ENCODE peak calls at places on chromosomes 12 and 14, in six cellular contexts. One of them, this sample, is unnamed. For H3K9me3, the result is how much of the 10 kb centered on the place peaks cover.

GRCh38 chr12:125081427-125081826 is 16.2 kb downstream of the AACS start:
- DNase-seq in CD4-positive, CD25-positive, alpha-beta regulatory T cell: no peak
- DNase-seq in stomach: no peak
- DNase-seq in CD4-positive, alpha-beta T cell: no peak
- DNase-seq in SJSA1: no peak
- DNase-seq in mucosa of descending colon: no peak
- DNase-seq in this sample: no peak

GRCh38 chr12:78229491-78230209 is 399.0 kb downstream of the NAV3 start:
- DNase-seq in mucosa of descending colon: no peak
- DNase-seq in stomach: no peak
- DNase-seq in CD4-positive, alpha-beta T cell: no peak
- DNase-seq in CD4-positive, CD25-positive, alpha-beta regulatory T cell: no peak
- DNase-seq in SJSA1: peak
- DNase-seq in this sample: no peak

GRCh38 chr14:93751946-93752660 is 36.2 kb downstream of the PRIMA1 start:
- DNase-seq in SJSA1: no peak
- DNase-seq in CD4-positive, alpha-beta T cell: no peak
- DNase-seq in stomach: no peak
- DNase-seq in mucosa of descending colon: no peak
- DNase-seq in CD4-positive, CD25-positive, alpha-beta regulatory T cell: no peak
- DNase-seq in this sample: no peak

GRCh38 chr12:98154850-98155249 is 360.5 kb upstream of the TMPO start:
- DNase-seq in mucosa of descending colon: no peak
- DNase-seq in SJSA1: no peak
- DNase-seq in stomach: no peak
- DNase-seq in CD4-positive, alpha-beta T cell: no peak
- DNase-seq in CD4-positive, CD25-positive, alpha-beta regulatory T cell: no peak
- DNase-seq in this sample: no peak

GRCh38 chr12:111412007-111412829 is 6.5 kb downstream of the SH2B3 start:
- DNase-seq in SJSA1: no peak
- DNase-seq in CD4-positive, alpha-beta T cell: no peak
- DNase-seq in mucosa of descending colon: peak
- DNase-seq in stomach: no peak
- DNase-seq in CD4-positive, CD25-positive, alpha-beta regulatory T cell: no peak
- DNase-seq in this sample: no peak

GRCh38 chr14:103825103-103825502 is 22.3 kb downstream of the PPP1R13B start:
- DNase-seq in CD4-positive, CD25-positive, alpha-beta regulatory T cell: no peak
- DNase-seq in CD4-positive, alpha-beta T cell: no peak
- DNase-seq in mucosa of descending colon: no peak
- DNase-seq in stomach: no peak
- DNase-seq in SJSA1: no peak
- DNase-seq in this sample: no peak

GRCh38 chr14:59254146-59254910 is 65.9 kb downstream of the DAAM1 start:
- DNase-seq in mucosa of descending colon: no peak
- DNase-seq in CD4-positive, alpha-beta T cell: no peak
- DNase-seq in SJSA1: peak
- DNase-seq in stomach: peak
- DNase-seq in CD4-positive, CD25-positive, alpha-beta regulatory T cell: no peak
- DNase-seq in this sample: no peak

GRCh38 chr12:4108803-4109345 is 164.7 kb upstream of the CCND2 start:
- DNase-seq in mucosa of descending colon: no peak
- DNase-seq in CD4-positive, alpha-beta T cell: no peak
- DNase-seq in stomach: no peak
- DNase-seq in CD4-positive, CD25-positive, alpha-beta regulatory T cell: no peak
- DNase-seq in SJSA1: no peak
- DNase-seq in this sample: no peak

GRCh38 chr14:105493921-105494605 is 3.0 kb downstream of the TEDC1 start:
- DNase-seq in CD4-positive, CD25-positive, alpha-beta regulatory T cell: no peak
- DNase-seq in mucosa of descending colon: peak
- DNase-seq in SJSA1: no peak
- DNase-seq in CD4-positive, alpha-beta T cell: no peak
- DNase-seq in stomach: no peak
- DNase-seq in this sample: no peak

GRCh38 chr14:52000019-52000582 is 10.8 kb downstream of the RTRAF start:
- DNase-seq in CD4-positive, CD25-positive, alpha-beta regulatory T cell: no peak
- DNase-seq in stomach: no peak
- DNase-seq in SJSA1: no peak
- DNase-seq in mucosa of descending colon: no peak
- DNase-seq in CD4-positive, alpha-beta T cell: no peak
- DNase-seq in this sample: no peak

GRCh38 chr14:71286126-71286525 is 378.9 kb downstream of the PCNX1 start:
- DNase-seq in mucosa of descending colon: no peak
- DNase-seq in stomach: no peak
- DNase-seq in SJSA1: no peak
- DNase-seq in CD4-positive, CD25-positive, alpha-beta regulatory T cell: no peak
- DNase-seq in CD4-positive, alpha-beta T cell: no peak
- DNase-seq in this sample: no peak

GRCh38 chr12:12432373-12432772 is 75.5 kb downstream of the BORCS5 start:
- DNase-seq in CD4-positive, alpha-beta T cell: no peak
- DNase-seq in stomach: no peak
- DNase-seq in CD4-positive, CD25-positive, alpha-beta regulatory T cell: no peak
- DNase-seq in mucosa of descending colon: no peak
- DNase-seq in SJSA1: peak
- DNase-seq in this sample: no peak

GRCh38 chr12:104155711-104156555 is 17.9 kb upstream of the NFYB start:
- DNase-seq in mucosa of descending colon: no peak
- DNase-seq in stomach: no peak
- DNase-seq in SJSA1: no peak
- DNase-seq in CD4-positive, alpha-beta T cell: no peak
- DNase-seq in CD4-positive, CD25-positive, alpha-beta regulatory T cell: no peak
- DNase-seq in this sample: no peak

GRCh38 chr12:119624971-119625370 is 31.4 kb downstream of the TMEM233 start:
- DNase-seq in mucosa of descending colon: no peak
- DNase-seq in stomach: no peak
- DNase-seq in CD4-positive, alpha-beta T cell: no peak
- DNase-seq in CD4-positive, CD25-positive, alpha-beta regulatory T cell: no peak
- DNase-seq in SJSA1: no peak
- DNase-seq in this sample: no peak

GRCh38 chr12:130579231-130579630 is 136.9 kb downstream of the RIMBP2 start:
- DNase-seq in SJSA1: no peak
- DNase-seq in CD4-positive, alpha-beta T cell: no peak
- DNase-seq in mucosa of descending colon: no peak
- DNase-seq in stomach: no peak
- DNase-seq in CD4-positive, CD25-positive, alpha-beta regulatory T cell: no peak
- DNase-seq in this sample: no peak

GRCh38 chr12:130581782-130582181 is 134.3 kb downstream of the RIMBP2 start:
- DNase-seq in stomach: no peak
- DNase-seq in CD4-positive, alpha-beta T cell: no peak
- DNase-seq in CD4-positive, CD25-positive, alpha-beta regulatory T cell: no peak
- DNase-seq in mucosa of descending colon: no peak
- DNase-seq in SJSA1: no peak
- DNase-seq in this sample: no peak

GRCh38 chr12:130582286-130582685 is 133.8 kb downstream of the RIMBP2 start:
- DNase-seq in stomach: no peak
- DNase-seq in SJSA1: no peak
- DNase-seq in mucosa of descending colon: no peak
- DNase-seq in CD4-positive, alpha-beta T cell: no peak
- DNase-seq in CD4-positive, CD25-positive, alpha-beta regulatory T cell: no peak
- DNase-seq in this sample: no peak

GRCh38 chr12:130583800-130584199 is 132.3 kb downstream of the RIMBP2 start:
- DNase-seq in CD4-positive, CD25-positive, alpha-beta regulatory T cell: no peak
- DNase-seq in mucosa of descending colon: no peak
- DNase-seq in stomach: no peak
- DNase-seq in SJSA1: no peak
- DNase-seq in CD4-positive, alpha-beta T cell: no peak
- DNase-seq in this sample: no peak

DNA sequence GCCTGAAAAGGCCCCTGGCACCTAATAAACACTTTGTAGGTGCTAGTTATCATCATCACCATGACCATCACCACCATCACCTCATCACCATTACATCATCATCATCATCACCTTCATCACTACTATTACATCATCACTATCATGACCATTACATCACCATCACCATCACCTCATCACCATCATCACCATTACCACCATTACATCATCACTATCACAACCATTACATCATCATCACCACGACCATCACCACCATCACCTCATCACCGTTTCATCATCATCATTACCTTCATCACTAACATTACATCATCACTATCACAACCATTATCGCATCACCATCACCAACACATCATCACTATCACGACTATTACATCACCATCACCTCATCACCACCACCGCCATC is 132.8 kb downstream of the RIMBP2 start:
- DNase-seq in stomach: no peak
- DNase-seq in SJSA1: no peak
- DNase-seq in CD4-positive, alpha-beta T cell: no peak
- DNase-seq in CD4-positive, CD25-positive, alpha-beta regulatory T cell: no peak
- DNase-seq in mucosa of descending colon: no peak
- DNase-seq in this sample: no peak
- H3K9me3 ChIP-seq in stomach: under half
- H3K9me3 ChIP-seq in SJSA1: under half
- H3K9me3 ChIP-seq in CD4-positive, alpha-beta T cell: under half
- H3K9me3 ChIP-seq in CD4-positive, CD25-positive, alpha-beta regulatory T cell: under half
- H3K9me3 ChIP-seq in mucosa of descending colon: under half
- H3K9me3 ChIP-seq in this sample: under half

GRCh38 chr12:32854097-32854496 is 42.5 kb downstream of the PKP2 start:
- DNase-seq in CD4-positive, alpha-beta T cell: no peak
- DNase-seq in mucosa of descending colon: no peak
- DNase-seq in SJSA1: no peak
- DNase-seq in stomach: no peak
- DNase-seq in CD4-positive, CD25-positive, alpha-beta regulatory T cell: no peak
- DNase-seq in this sample: no peak

GRCh38 chr12:32859389-32859788 is 37.2 kb downstream of the PKP2 start:
- DNase-seq in CD4-positive, CD25-positive, alpha-beta regulatory T cell: no peak
- DNase-seq in CD4-positive, alpha-beta T cell: no peak
- DNase-seq in mucosa of descending colon: no peak
- DNase-seq in stomach: no peak
- DNase-seq in SJSA1: no peak
- DNase-seq in this sample: no peak

GRCh38 chr12:32860182-32860581 is 36.4 kb downstream of the PKP2 start:
- DNase-seq in stomach: no peak
- DNase-seq in SJSA1: no peak
- DNase-seq in CD4-positive, alpha-beta T cell: no peak
- DNase-seq in CD4-positive, CD25-positive, alpha-beta regulatory T cell: no peak
- DNase-seq in mucosa of descending colon: no peak
- DNase-seq in this sample: no peak

DNA sequence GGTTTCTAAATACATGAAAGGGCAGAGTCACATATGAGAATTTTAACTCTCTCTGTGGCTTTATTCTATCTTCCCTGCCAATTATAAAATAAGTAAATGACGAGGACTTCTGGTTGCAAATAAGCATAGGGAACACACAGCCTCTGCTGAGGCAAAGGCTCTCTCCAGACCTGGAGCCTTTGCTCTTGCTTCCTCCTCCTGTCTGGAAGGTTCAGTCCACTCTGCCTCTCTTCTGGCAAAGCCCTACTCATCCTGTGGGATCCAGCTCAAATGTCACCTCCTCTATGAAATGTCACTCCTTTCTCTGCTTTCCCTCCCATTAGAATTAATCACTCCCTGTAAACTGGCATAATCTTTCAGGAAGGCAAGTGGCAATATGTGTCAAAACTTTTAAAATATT is 41.9 kb downstream of the PKP2 start:
- DNase-seq in mucosa of descending colon: no peak
- DNase-seq in CD4-positive, alpha-beta T cell: no peak
- DNase-seq in stomach: no peak
- DNase-seq in CD4-positive, CD25-positive, alpha-beta regulatory T cell: no peak
- DNase-seq in SJSA1: no peak
- DNase-seq in this sample: no peak
- H3K9me3 ChIP-seq in mucosa of descending colon: under half
- H3K9me3 ChIP-seq in CD4-positive, alpha-beta T cell: under half
- H3K9me3 ChIP-seq in stomach: under half
- H3K9me3 ChIP-seq in CD4-positive, CD25-positive, alpha-beta regulatory T cell: under half
- H3K9me3 ChIP-seq in SJSA1: under half
- H3K9me3 ChIP-seq in this sample: under half

DNA sequence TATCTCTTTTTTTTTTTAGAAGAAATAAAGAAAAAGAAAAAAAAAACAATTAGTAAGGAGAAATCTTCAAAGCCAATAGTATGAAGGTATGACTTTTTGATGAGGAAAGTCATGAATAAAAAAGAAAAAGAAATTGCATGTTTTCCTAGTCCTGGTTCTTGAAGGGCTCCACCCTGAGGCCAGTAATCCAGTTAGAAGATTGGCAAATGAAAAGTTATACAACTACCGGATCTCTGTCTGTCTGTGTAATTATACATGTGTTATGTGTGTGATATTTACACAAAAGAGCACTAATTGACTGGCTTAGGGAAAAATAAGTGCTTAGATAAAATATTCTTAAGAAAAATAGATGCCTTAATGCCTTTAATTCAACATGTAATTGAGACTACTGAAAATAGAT is 28.4 kb downstream of the SDR9C7 start:
- DNase-seq in CD4-positive, CD25-positive, alpha-beta regulatory T cell: no peak
- DNase-seq in mucosa of descending colon: no peak
- DNase-seq in CD4-positive, alpha-beta T cell: no peak
- DNase-seq in stomach: no peak
- DNase-seq in SJSA1: no peak
- DNase-seq in this sample: no peak
- H3K9me3 ChIP-seq in CD4-positive, CD25-positive, alpha-beta regulatory T cell: under half
- H3K9me3 ChIP-seq in mucosa of descending colon: under half
- H3K9me3 ChIP-seq in CD4-positive, alpha-beta T cell: under half
- H3K9me3 ChIP-seq in stomach: under half
- H3K9me3 ChIP-seq in SJSA1: under half
- H3K9me3 ChIP-seq in this sample: under half

DNA sequence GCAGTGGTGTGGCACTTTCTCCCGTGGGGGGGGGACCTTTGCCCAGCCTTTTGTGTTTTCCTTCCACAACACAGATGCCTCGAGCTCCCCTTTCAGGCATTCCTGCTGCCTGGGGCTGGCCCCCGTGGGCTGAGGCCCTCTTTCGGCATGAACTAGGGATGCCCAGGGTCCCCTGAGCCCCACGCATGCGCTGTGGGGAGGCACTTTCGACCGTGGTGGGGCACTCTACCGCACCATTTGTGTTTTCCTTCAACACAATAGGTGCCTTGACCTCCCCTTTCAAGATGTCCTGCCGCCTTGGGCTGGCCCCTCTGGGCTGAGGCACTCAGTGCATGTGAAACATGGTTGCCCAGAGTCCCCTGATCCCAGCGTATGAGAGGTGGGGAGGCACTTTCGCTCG is 363.7 kb downstream of the ALG10 start:
- DNase-seq in mucosa of descending colon: no peak
- DNase-seq in stomach: no peak
- DNase-seq in SJSA1: no peak
- DNase-seq in CD4-positive, alpha-beta T cell: no peak
- DNase-seq in CD4-positive, CD25-positive, alpha-beta regulatory T cell: no peak
- DNase-seq in this sample: no peak
- H3K9me3 ChIP-seq in mucosa of descending colon: half or more
- H3K9me3 ChIP-seq in stomach: half or more
- H3K9me3 ChIP-seq in SJSA1: under half
- H3K9me3 ChIP-seq in CD4-positive, alpha-beta T cell: under half
- H3K9me3 ChIP-seq in CD4-positive, CD25-positive, alpha-beta regulatory T cell: under half
- H3K9me3 ChIP-seq in this sample: under half

This sample was measured in T-helper 17 cell.